ENCODE peak calls at places on chromosome 21, in eight cellular contexts. Z is HepG2, T is endothelial cell of umbilical vein, Q is GM23338, I is HCT116, J is H1, R is K562, U is GM12878. W is an unnamed sample.

GRCh38 chr21:44414291-44415072 is 40.8 kb upstream of the LRRC3 start:
- DNase-seq in Z (no peak), T (no peak), Q (no peak), I (no peak), J (no peak), R (no peak), U (no peak), W (no peak)

GRCh38 chr21:45846373-45847160 is 135.0 kb upstream of the COL6A1 start:
- DNase-seq in Z (no peak), T (no peak), Q (no peak), I (no peak), J (no peak), R (no peak), U (no peak), W (no peak)

GRCh38 chr21:45301521-45302081 is 13.9 kb upstream of the POFUT2 start:
- DNase-seq in Z (no peak), T (no peak), Q (no peak), I (no peak), J (no peak), R (no peak), U (no peak), W (no peak)

GRCh38 chr21:45830720-45831366 is 150.7 kb upstream of the COL6A1 start:
- DNase-seq in Z (no peak), T (no peak), Q (no peak), I (no peak), J (peak), R (no peak), U (no peak), W (no peak)

GRCh38 chr21:34008618-34009017 is 64.8 kb upstream of the MRPS6 start:
- DNase-seq in Z (no peak), T (no peak), Q (peak), I (no peak), J (no peak), R (no peak), U (no peak), W (no peak)

GRCh38 chr21:14901482-14901958 is 163.3 kb downstream of the NRIP1 start:
- DNase-seq in Z (no peak), T (no peak), Q (no peak), I (peak), J (no peak), R (no peak), U (no peak), W (no peak)

GRCh38 chr21:45290948-45291612 is 3.4 kb upstream of the POFUT2 start:
- DNase-seq in Z (no peak), T (no peak), Q (no peak), I (no peak), J (peak), R (no peak), U (no peak), W (no peak)

GRCh38 chr21:27269646-27270045 is 302.8 kb upstream of the ADAMTS5 start:
- DNase-seq in Z (no peak), T (peak), Q (no peak), I (no peak), J (no peak), R (no peak), U (no peak), W (no peak)

GRCh38 chr21:35579520-35580293 is 480.6 kb downstream of the SETD4 start:
- DNase-seq in Z (no peak), T (no peak), Q (no peak), I (no peak), J (no peak), R (no peak), U (no peak), W (no peak)

GRCh38 chr21:45892156-45892919 is 89.2 kb upstream of the COL6A1 start:
- DNase-seq in Z (no peak), T (no peak), Q (no peak), I (no peak), J (no peak), R (no peak), U (no peak), W (no peak)

GRCh38 chr21:46504681-46505080 is 46.0 kb downstream of the DIP2A start:
- DNase-seq in Z (no peak), T (no peak), Q (no peak), I (no peak), J (no peak), R (no peak), U (no peak), W (no peak)

GRCh38 chr21:27104749-27105439 is 138.0 kb upstream of the ADAMTS5 start:
- DNase-seq in Z (no peak), T (no peak), Q (no peak), I (no peak), J (no peak), R (no peak), U (no peak), W (no peak)

GRCh38 chr21:45104560-45104959 is 30.2 kb downstream of the ADARB1 start:
- DNase-seq in Z (no peak), T (peak), Q (no peak), I (no peak), J (no peak), R (no peak), U (no peak), W (no peak)

DNA sequence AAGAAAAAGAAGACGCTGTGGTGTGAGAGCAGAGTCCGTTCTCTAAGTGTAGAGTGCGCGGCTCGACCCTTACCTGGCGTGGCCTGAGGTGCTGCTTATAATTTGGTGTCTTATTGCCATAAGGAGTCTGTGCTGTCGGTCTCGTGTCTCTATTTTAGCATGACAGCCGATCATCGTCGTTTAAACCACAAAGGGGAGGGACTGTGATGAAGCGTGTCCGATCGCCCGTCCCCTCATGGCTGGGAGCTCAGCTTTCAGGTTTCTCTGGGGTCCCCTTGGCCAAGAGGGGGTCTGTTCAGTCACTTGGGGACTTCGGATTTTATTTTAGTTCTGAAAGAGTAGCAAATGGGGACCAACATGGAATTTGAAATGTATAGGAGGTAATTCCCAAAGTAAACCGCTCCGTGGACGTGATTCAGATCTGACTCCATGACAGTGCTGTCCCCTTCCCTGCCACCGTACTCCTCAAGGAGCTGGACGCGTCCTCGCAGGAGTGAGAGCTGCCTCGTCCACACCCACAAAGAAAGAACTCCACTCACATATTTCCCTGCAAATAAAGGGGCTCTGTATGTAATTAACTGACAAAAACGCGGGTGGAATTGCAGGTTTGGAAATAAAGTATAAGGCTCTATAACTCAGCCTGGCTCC is 183.5 kb downstream of the ETS2 start:
- DNase-seq in Z (no peak), T (no peak), Q (no peak), I (no peak), J (no peak), R (no peak), U (no peak), W (no peak)
- TF ChIP-seq EZH2 in Z (no peak), T (no peak), Q (no peak), I (no peak), J (no peak), R (no peak), U (no peak), W (no peak)

DNA sequence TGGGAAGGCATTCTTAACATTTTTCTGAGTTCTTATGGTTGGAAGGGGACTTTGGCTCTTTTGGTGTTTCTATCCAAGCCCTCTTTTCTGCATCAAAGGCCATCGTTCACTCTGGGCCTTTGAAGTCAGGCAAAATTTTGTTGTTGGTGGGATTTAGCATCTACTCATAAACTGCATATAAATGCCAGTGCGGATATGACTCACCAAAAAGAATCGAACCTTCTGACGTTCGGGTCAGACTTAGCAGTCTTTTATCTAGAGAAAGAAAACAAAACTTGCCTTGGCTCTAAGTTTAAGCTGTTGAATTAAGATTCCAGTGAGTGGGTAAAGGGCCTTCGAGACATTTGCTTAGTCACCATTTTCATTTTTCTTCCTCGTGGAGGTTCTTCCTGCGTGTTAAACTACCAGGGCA is 51.4 kb downstream of the EVA1C start:
- DNase-seq in Z (peak), T (peak), Q (no peak), I (peak), J (no peak), R (no peak), U (no peak), W (no peak)
- TF ChIP-seq POLR2AphosphoS5 in Z (no peak), T (peak), Q (no peak), I (peak), J (no peak), R (no peak), U (no peak), W (no peak)

DNA sequence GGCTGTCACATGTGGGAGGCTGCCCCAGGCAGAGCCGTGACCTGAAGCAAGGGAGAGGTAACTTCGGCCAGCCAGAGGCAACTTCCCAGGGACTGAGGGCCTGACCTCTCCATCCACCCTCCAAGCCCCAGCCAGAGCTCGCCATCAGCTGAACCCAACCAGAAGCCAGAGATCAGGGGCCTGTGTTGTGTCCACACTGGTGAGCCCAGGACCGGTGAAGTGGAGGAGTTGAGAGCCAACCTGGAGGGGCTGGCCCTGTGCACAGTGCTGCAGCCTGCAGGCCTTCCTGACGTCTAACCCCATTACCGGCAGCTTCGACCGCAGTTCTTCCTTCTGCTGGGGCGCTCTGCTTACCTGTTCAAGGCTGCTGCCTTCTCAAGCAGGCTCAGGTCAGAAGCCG is 19.6 kb upstream of the PDE9A start:
- DNase-seq in Z (no peak), T (no peak), Q (no peak), I (no peak), J (no peak), R (no peak), U (no peak), W (no peak)
- TF ChIP-seq EZH2 in Z (no peak), T (no peak), Q (no peak), I (no peak), J (no peak), R (no peak), U (no peak), W (no peak)

GRCh38 chr21:37073417-37074194 is 552 bp downstream of the TTC3 start:
- DNase-seq in Z (no peak), T (peak), Q (no peak), I (no peak), J (peak), R (peak), U (no peak), W (no peak)
- TF ChIP-seq POLR2AphosphoS5 in Z (peak), T (no peak), Q (no peak), I (no peak), J (no peak), R (no peak), U (peak), W (peak)

GRCh38 chr21:36700961-36701911 is 2.3 kb downstream of the SIM2 start:
- DNase-seq in Z (no peak), T (no peak), Q (peak), I (no peak), J (peak), R (no peak), U (no peak), W (no peak)
- TF ChIP-seq EZH2 in Z (no peak), T (no peak), Q (peak), I (no peak), J (peak), R (no peak), U (no peak), W (no peak)

GRCh38 chr21:43353282-43354010 is 73.5 kb downstream of the SIK1 start:
- DNase-seq in Z (no peak), T (no peak), Q (no peak), I (no peak), J (no peak), R (no peak), U (no peak), W (no peak)
- TF ChIP-seq POLR2AphosphoS5 in Z (no peak), T (no peak), Q (no peak), I (no peak), J (no peak), R (no peak), U (peak), W (no peak)